ENCODE peak calls at places on chromosome X, in four cellular contexts. One of them, this sample, is unnamed.

GRCh38 chrX:134377537-134377936 is 82.4 kb upstream of the HPRT1 start:
- DNase-seq in stomach: no peak
- DNase-seq in fibroblast of mammary gland: peak; percentile 54
- DNase-seq in B cell: no peak
- DNase-seq in this sample: peak; percentile 54

GRCh38 chrX:20500171-20500865 is 233.6 kb upstream of the RPS6KA3 start:
- DNase-seq in stomach: no peak
- DNase-seq in fibroblast of mammary gland: no peak
- DNase-seq in B cell: no peak
- DNase-seq in this sample: no peak

GRCh38 chrX:136652822-136653723 is 5.1 kb downstream of the CD40LG start:
- DNase-seq in stomach: no peak
- DNase-seq in fibroblast of mammary gland: peak; percentile 40
- DNase-seq in B cell: no peak
- DNase-seq in this sample: no peak

GRCh38 chrX:15301924-15302323 is 13.5 kb downstream of the ASB11 start:
- DNase-seq in stomach: no peak
- DNase-seq in fibroblast of mammary gland: peak; percentile 40
- DNase-seq in B cell: no peak
- DNase-seq in this sample: peak; percentile 13

GRCh38 chrX:153968255-153968654 is 3.4 kb downstream of the HCFC1 start:
- DNase-seq in stomach: no peak
- DNase-seq in fibroblast of mammary gland: no peak
- DNase-seq in B cell: no peak
- DNase-seq in this sample: no peak

GRCh38 chrX:75547137-75547536 is 24.3 kb upstream of the ZDHHC15 start:
- DNase-seq in stomach: no peak
- DNase-seq in fibroblast of mammary gland: no peak
- DNase-seq in B cell: no peak
- DNase-seq in this sample: no peak

GRCh38 chrX:111168314-111168713 is 72.3 kb downstream of the PAK3 start:
- DNase-seq in stomach: no peak
- DNase-seq in fibroblast of mammary gland: peak; percentile 53
- DNase-seq in B cell: no peak
- DNase-seq in this sample: no peak

GRCh38 chrX:18674417-18674787 is 2.5 kb upstream of the RS1 start:
- DNase-seq in stomach: peak; percentile 27
- DNase-seq in fibroblast of mammary gland: no peak
- DNase-seq in B cell: peak; percentile 46
- DNase-seq in this sample: no peak

GRCh38 chrX:50456712-50457484 is 13.7 kb downstream of the DGKK start:
- DNase-seq in stomach: no peak
- DNase-seq in fibroblast of mammary gland: no peak
- DNase-seq in B cell: no peak
- DNase-seq in this sample: no peak

GRCh38 chrX:72306851-72307645 is 1.3 kb upstream of the CITED1 start:
- DNase-seq in stomach: peak; percentile 63
- DNase-seq in fibroblast of mammary gland: peak; percentile 62
- DNase-seq in B cell: peak; percentile 71
- DNase-seq in this sample: peak; percentile 63

GRCh38 chrX:16711219-16712115 is 1.0 kb downstream of the CTPS2 start:
- DNase-seq in stomach: no peak
- DNase-seq in fibroblast of mammary gland: no peak
- DNase-seq in B cell: peak; percentile 40
- DNase-seq in this sample: peak; percentile 10

GRCh38 chrX:261858-262390 is 19.3 kb upstream of the PLCXD1 start:
- DNase-seq in stomach: no peak
- DNase-seq in fibroblast of mammary gland: no peak
- DNase-seq in B cell: no peak
- DNase-seq in this sample: no peak

GRCh38 chrX:30615229-30615628 is 37.7 kb upstream of the TASL start:
- DNase-seq in stomach: no peak
- DNase-seq in fibroblast of mammary gland: peak; percentile 46
- DNase-seq in B cell: no peak
- DNase-seq in this sample: no peak

GRCh38 chrX:17822351-17822750 is 38.7 kb downstream of the RAI2 start:
- DNase-seq in stomach: no peak
- DNase-seq in fibroblast of mammary gland: peak; percentile 30
- DNase-seq in B cell: no peak
- DNase-seq in this sample: peak; percentile 42

GRCh38 chrX:30777575-30777974 is 111.5 kb downstream of the TAB3 start:
- DNase-seq in stomach: no peak
- DNase-seq in fibroblast of mammary gland: no peak
- DNase-seq in B cell: no peak
- DNase-seq in this sample: no peak

GRCh38 chrX:3549442-3549875 is 164.0 kb downstream of the PRKX start:
- DNase-seq in stomach: no peak
- DNase-seq in fibroblast of mammary gland: peak; percentile 60
- DNase-seq in B cell: no peak
- DNase-seq in this sample: peak; percentile 23

GRCh38 chrX:70262952-70263567 is 3.1 kb upstream of the P2RY4 start:
- DNase-seq in stomach: no peak
- DNase-seq in fibroblast of mammary gland: peak; percentile 43
- DNase-seq in B cell: no peak
- DNase-seq in this sample: peak; percentile 15

GRCh38 chrX:110440016-110440805 is 81.6 kb downstream of the RTL9 start:
- DNase-seq in stomach: no peak
- DNase-seq in fibroblast of mammary gland: no peak
- DNase-seq in B cell: no peak
- DNase-seq in this sample: no peak

GRCh38 chrX:140040397-140040796 is 75.1 kb upstream of the CXorf66 start:
- DNase-seq in stomach: no peak
- DNase-seq in fibroblast of mammary gland: no peak
- DNase-seq in B cell: no peak
- DNase-seq in this sample: no peak

GRCh38 chrX:15206306-15206705 is 63.6 kb downstream of the ASB9 start:
- DNase-seq in stomach: no peak
- DNase-seq in fibroblast of mammary gland: no peak
- DNase-seq in B cell: no peak
- DNase-seq in this sample: no peak

GRCh38 chrX:31500920-31501319 is 429.1 kb upstream of the FTHL17 start:
- DNase-seq in stomach: no peak
- DNase-seq in fibroblast of mammary gland: peak; percentile 32
- DNase-seq in B cell: no peak
- DNase-seq in this sample: peak; percentile 14

GRCh38 chrX:69158166-69159040 is 6.8 kb downstream of the PJA1 start:
- DNase-seq in stomach: peak; percentile 69
- DNase-seq in fibroblast of mammary gland: peak; percentile 80
- DNase-seq in B cell: no peak
- DNase-seq in this sample: peak; percentile 44

GRCh38 chrX:126065901-126066660 is 100.0 kb downstream of the DCAF12L2 start:
- DNase-seq in stomach: no peak
- DNase-seq in fibroblast of mammary gland: no peak
- DNase-seq in B cell: no peak
- DNase-seq in this sample: no peak

GRCh38 chrX:95318882-95319281 is 1365.8 kb upstream of the DIAPH2 start:
- DNase-seq in stomach: no peak
- DNase-seq in fibroblast of mammary gland: peak; percentile 3
- DNase-seq in B cell: no peak
- DNase-seq in this sample: no peak

GRCh38 chrX:98380106-98380505 is 1496.4 kb downstream of the RPA4 start:
- DNase-seq in stomach: no peak
- DNase-seq in fibroblast of mammary gland: no peak
- DNase-seq in B cell: no peak
- DNase-seq in this sample: no peak

GRCh38 chrX:6708041-6708440 is 173.1 kb upstream of the VCX3A start:
- DNase-seq in stomach: no peak
- DNase-seq in fibroblast of mammary gland: no peak
- DNase-seq in B cell: no peak
- DNase-seq in this sample: no peak

GRCh38 chrX:82676386-82676785 is 831.7 kb upstream of the POU3F4 start:
- DNase-seq in stomach: no peak
- DNase-seq in fibroblast of mammary gland: peak; percentile 3
- DNase-seq in B cell: no peak
- DNase-seq in this sample: no peak
- TF ChIP-seq CTCF in stomach: no peak
- TF ChIP-seq CTCF in fibroblast of mammary gland: peak; percentile 19
- TF ChIP-seq CTCF in B cell: no peak
- TF ChIP-seq CTCF in this sample: no peak

DNA sequence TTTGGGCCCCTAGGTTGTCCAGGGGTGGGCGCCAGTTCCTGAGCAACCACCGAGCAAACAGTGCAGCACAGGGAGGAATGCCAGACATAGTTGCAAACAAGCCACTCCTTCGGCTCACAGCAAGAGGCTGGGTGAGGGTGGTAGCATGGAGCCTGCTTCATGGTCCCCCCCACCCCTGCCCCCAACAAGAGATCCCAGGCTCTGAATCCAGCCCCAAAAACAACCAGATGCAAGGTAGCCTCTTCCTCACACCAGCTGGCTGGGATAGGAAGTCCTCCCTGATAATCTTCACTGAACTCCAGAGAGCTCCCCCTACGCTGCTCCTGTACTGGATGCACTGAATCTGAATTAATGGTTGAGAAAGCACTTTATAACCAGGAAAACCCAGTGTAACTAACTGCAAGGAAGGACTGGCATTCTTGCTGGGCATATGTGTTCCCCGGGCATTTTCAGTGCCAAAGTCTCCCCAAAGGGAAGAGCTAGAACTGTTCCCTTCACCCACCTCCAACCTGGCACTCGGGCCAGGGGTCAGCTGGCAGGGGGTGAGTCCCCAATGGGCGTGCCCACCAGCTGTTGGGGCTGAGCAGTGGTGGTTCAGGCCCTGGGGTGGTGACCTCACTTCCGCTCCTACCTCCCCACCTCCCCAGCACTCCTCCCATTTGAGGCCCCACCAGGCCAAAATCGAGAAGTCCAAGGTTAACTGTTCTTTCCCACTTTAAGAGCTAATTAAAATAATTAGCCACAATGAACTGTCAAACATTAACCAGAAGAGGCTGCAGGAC is 1.5 kb downstream of the ELF4 start:
- DNase-seq in stomach: no peak
- DNase-seq in fibroblast of mammary gland: no peak
- DNase-seq in B cell: peak; percentile 81
- DNase-seq in this sample: no peak
- TF ChIP-seq CTCF in stomach: no peak
- TF ChIP-seq CTCF in fibroblast of mammary gland: no peak
- TF ChIP-seq CTCF in B cell: no peak
- TF ChIP-seq CTCF in this sample: no peak

GRCh38 chrX:39805022-39805421 is 292.7 kb downstream of the BCOR start:
- DNase-seq in stomach: no peak
- DNase-seq in fibroblast of mammary gland: no peak
- DNase-seq in B cell: no peak
- DNase-seq in this sample: no peak
- TF ChIP-seq CTCF in stomach: no peak
- TF ChIP-seq CTCF in fibroblast of mammary gland: no peak
- TF ChIP-seq CTCF in B cell: no peak
- TF ChIP-seq CTCF in this sample: no peak

DNA sequence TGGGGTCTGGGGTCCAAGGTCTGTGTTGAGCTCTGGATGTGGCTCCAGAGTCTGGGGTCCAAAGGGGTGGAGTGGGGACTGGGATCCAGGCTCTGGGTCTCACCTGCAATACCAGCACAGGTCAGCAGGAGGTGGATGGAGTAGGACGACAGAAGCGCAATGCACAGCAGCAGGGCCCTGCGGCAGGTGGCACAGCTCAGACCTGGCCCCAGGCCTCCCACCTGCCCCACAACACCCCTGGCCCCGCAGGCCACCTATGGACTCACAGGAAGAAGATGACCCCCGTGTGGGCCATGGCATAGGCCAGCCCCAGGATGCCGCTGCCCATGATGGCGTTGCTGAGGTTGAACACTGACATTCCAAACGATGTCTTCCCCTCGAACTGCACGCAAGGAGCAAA is 3.4 kb downstream of the SLC38A5 start:
- DNase-seq in stomach: no peak
- DNase-seq in fibroblast of mammary gland: no peak
- DNase-seq in B cell: no peak
- DNase-seq in this sample: no peak
- TF ChIP-seq CTCF in stomach: no peak
- TF ChIP-seq CTCF in fibroblast of mammary gland: peak; percentile 16
- TF ChIP-seq CTCF in B cell: no peak
- TF ChIP-seq CTCF in this sample: no peak

DNA sequence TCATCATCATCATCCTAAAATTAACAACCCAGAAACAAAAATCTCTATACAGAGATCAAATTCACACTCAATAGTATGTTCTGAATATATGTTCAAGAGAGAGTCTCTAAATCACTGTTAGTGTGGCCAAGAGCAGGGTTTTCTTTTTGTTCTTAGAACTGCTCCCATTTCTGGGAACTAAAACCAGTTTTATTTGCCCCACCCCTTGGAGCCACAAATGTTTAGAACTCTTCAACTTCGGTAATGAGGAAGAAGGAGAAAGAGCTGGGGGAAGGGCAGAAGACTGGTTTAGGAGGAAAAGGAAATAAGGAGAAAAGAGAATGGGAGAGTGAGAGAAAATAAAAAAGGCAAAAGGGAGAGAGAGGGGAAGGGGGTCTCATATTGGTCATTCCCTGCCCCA is 32.3 kb downstream of the CYBB start:
- DNase-seq in stomach: no peak
- DNase-seq in fibroblast of mammary gland: no peak
- DNase-seq in B cell: no peak
- DNase-seq in this sample: no peak
- TF ChIP-seq CTCF in stomach: no peak
- TF ChIP-seq CTCF in fibroblast of mammary gland: no peak
- TF ChIP-seq CTCF in B cell: no peak
- TF ChIP-seq CTCF in this sample: no peak

DNA sequence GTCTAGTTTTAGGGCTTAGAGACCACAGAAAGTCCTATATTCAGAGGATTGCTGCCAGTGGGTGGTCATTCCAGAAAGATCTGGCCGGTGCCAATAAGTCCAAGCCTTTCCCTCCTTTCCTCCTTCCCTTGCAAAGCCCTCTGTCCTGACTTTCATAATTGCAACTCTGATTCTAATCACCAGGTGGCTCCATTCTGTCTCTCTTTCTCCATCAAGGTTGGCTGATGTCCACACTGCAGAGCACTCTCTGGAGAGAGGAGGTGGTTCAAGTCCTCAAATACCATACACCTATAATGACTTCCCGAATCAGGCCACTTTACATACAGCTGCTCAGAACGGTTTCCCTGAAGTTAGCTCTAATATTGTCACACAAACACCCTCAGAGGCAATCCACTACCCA is 22.4 kb upstream of the ARMCX4 start:
- DNase-seq in stomach: no peak
- DNase-seq in fibroblast of mammary gland: peak; percentile 39
- DNase-seq in B cell: no peak
- DNase-seq in this sample: no peak
- TF ChIP-seq CTCF in stomach: no peak
- TF ChIP-seq CTCF in fibroblast of mammary gland: peak; percentile 44
- TF ChIP-seq CTCF in B cell: no peak
- TF ChIP-seq CTCF in this sample: peak; percentile 33

GRCh38 chrX:44017726-44018125 is 44.5 kb upstream of the NDP start:
- DNase-seq in stomach: no peak
- DNase-seq in fibroblast of mammary gland: no peak
- DNase-seq in B cell: no peak
- DNase-seq in this sample: no peak
- TF ChIP-seq CTCF in stomach: no peak
- TF ChIP-seq CTCF in fibroblast of mammary gland: no peak
- TF ChIP-seq CTCF in B cell: no peak
- TF ChIP-seq CTCF in this sample: no peak